ENCODE peak calls at places on chromosomes 3 and 15, in four cellular contexts. K is foreskin fibroblast, H is HCT116, G is ovary. F is an unnamed sample.

GRCh38 chr3:36905545-36905944 is 39.3 kb downstream of the TRANK1 start:
- DNase-seq in K (no peak), H (no peak), G (no peak), F (no peak)

GRCh38 chr15:20349774-20350498 is 191.7 kb downstream of the GOLGA6L6 start:
- DNase-seq in G (peak; percentile 36), K (no peak), H (no peak), F (no peak)

GRCh38 chr3:62873672-62874397 is 1.4 kb downstream of the CADPS start:
- DNase-seq in G (peak; percentile 48), K (no peak), H (no peak), F (no peak)

GRCh38 chr3:111047053-111047452 is 24.6 kb upstream of the NECTIN3 start:
- DNase-seq in H (no peak), G (no peak), K (no peak), F (no peak)

GRCh38 chr3:180679178-180680096 is at the start of gene CCDC39:
- DNase-seq in H (peak; percentile 23), K (peak; percentile 48), G (peak; percentile 79), F (peak; percentile 71)

GRCh38 chr15:77130315-77130930 is 59.5 kb upstream of the TSPAN3 start:
- DNase-seq in K (no peak), G (no peak), H (no peak), F (no peak)

GRCh38 chr15:74891469-74891868 is 1.6 kb downstream of the MPI start:
- DNase-seq in H (no peak), K (no peak), G (no peak), F (no peak)

GRCh38 chr3:121431717-121432517 is 113.9 kb downstream of the POLQ start:
- DNase-seq in H (no peak), K (peak; percentile 34), G (no peak), F (peak; percentile 76)

GRCh38 chr15:38895326-38896282 is 331.0 kb upstream of the RASGRP1 start:
- DNase-seq in G (no peak), H (no peak), K (peak; percentile 74), F (peak; percentile 75)

GRCh38 chr15:90960316-90961091 is 5.8 kb downstream of the RCCD1 start:
- DNase-seq in K (no peak), H (no peak), G (no peak), F (no peak)

GRCh38 chr15:55319537-55320325 is 709 bp downstream of the PIGB start:
- DNase-seq in G (no peak), H (no peak), K (peak; percentile 14), F (peak; percentile 35)

GRCh38 chr3:170961616-170962400 is 53.4 kb upstream of the EIF5A2 start:
- DNase-seq in K (peak; percentile 11), H (peak; percentile 34), G (no peak), F (peak; percentile 62)

GRCh38 chr3:152826476-152826875 is 8.5 kb upstream of the P2RY1 start:
- DNase-seq in H (no peak), G (no peak), K (no peak), F (no peak)

GRCh38 chr15:50168778-50169411 is 13.1 kb upstream of the SLC27A2 start:
- DNase-seq in G (no peak), K (no peak), H (no peak), F (no peak)

GRCh38 chr15:90306560-90306959 is 41.1 kb downstream of the NGRN start:
- DNase-seq in G (no peak), H (no peak), K (no peak), F (no peak)

GRCh38 chr3:42979044-42979962 is at the start of gene GASK1A:
- DNase-seq in G (peak; percentile 80), H (no peak), K (no peak), F (peak; percentile 3)

GRCh38 chr3:188697127-188697526 is 474.6 kb upstream of the TPRG1 start:
- DNase-seq in G (no peak), H (no peak), K (no peak), F (no peak)

GRCh38 chr3:172512363-172512762 is 10.9 kb downstream of the TNFSF10 start:
- DNase-seq in K (no peak), H (no peak), G (no peak), F (peak; percentile 27)

GRCh38 chr15:93200448-93201226 is 111.6 kb upstream of the RGMA start:
- DNase-seq in H (no peak), G (peak; percentile 47), K (no peak), F (no peak)

GRCh38 chr3:196127308-196128040 is 45.6 kb upstream of the TFRC start:
- DNase-seq in K (no peak), H (no peak), G (no peak), F (no peak)

GRCh38 chr3:116059421-116060096 is 385.7 kb downstream of the LSAMP start:
- DNase-seq in K (peak; percentile 85), G (no peak), H (peak; percentile 82), F (peak; percentile 97)

GRCh38 chr3:11136871-11137626 is 17.2 kb upstream of the HRH1 start:
- DNase-seq in G (peak; percentile 50), H (peak; percentile 100), K (peak; percentile 99), F (peak; percentile 100)

GRCh38 chr3:122739172-122739571 is 54.5 kb downstream of the HSPBAP1 start:
- DNase-seq in G (no peak), H (no peak), K (no peak), F (no peak)

GRCh38 chr3:37123292-37123691 is 51.1 kb downstream of the LRRFIP2 start:
- DNase-seq in H (no peak), K (no peak), G (no peak), F (no peak)

GRCh38 chr15:64096486-64097431 is 977 bp downstream of the SNX1 start:
- DNase-seq in H (no peak), K (no peak), G (no peak), F (peak; percentile 32)

GRCh38 chr3:131688370-131688769 is 185.6 kb upstream of the MRPL3 start:
- DNase-seq in K (no peak), G (no peak), H (no peak), F (peak; percentile 51)

GRCh38 chr3:48565591-48566400 is 2.2 kb upstream of the UCN2 start:
- DNase-seq in H (peak; percentile 21), G (no peak), K (peak; percentile 74), F (peak; percentile 78)

GRCh38 chr3:142489572-142490323 is 41.9 kb upstream of the XRN1 start:
- DNase-seq in K (no peak), G (no peak), H (no peak), F (no peak)

GRCh38 chr15:47184003-47184404 is 533.3 kb upstream of the SEMA6D start:
- DNase-seq in H (no peak), K (peak; percentile 29), G (peak; percentile 31), F (no peak)

GRCh38 chr15:47186071-47186470 is 531.2 kb upstream of the SEMA6D start:
- DNase-seq in G (no peak), K (no peak), H (no peak), F (no peak)

GRCh38 chr15:47182818-47183217 is 534.5 kb upstream of the SEMA6D start:
- DNase-seq in H (no peak), K (no peak), G (no peak), F (no peak)

GRCh38 chr15:47184405-47185221 is 532.7 kb upstream of the SEMA6D start:
- DNase-seq in K (peak; percentile 25), H (no peak), G (peak; percentile 33), F (peak; percentile 39)

GRCh38 chr15:47185222-47185800 is 532.0 kb upstream of the SEMA6D start:
- DNase-seq in G (no peak), K (no peak), H (no peak), F (no peak)
- H3K4me3 ChIP-seq in G (no peak overlapping the region), K (peak overlapping the region; percentile 48), H (no peak overlapping the region), F (peak overlapping the region; percentile 56)

DNA sequence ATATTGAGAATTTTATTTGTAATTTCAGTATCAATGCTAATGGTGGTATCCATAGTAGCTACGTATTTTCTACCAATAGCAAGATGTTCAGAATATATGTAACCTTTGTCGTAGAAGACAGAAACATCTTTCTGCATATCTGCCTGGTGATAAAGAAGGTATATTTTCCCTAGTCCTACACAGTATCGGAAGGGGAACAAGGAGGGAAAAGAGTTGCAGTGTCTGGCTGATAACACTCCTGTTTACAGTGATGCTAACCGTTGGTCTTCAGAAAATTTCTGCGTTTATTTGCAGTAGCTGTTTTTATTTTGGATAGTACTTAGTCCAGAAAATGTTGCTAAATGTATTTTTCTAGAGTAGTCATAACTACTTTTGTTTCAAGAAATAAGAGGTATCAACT is 25.2 kb downstream of the TSC22D2 start:
- DNase-seq in K (no peak), G (no peak), H (no peak), F (no peak)
- TF ChIP-seq CTCF in K (no peak), G (no peak), H (no peak), F (no peak)

DNA sequence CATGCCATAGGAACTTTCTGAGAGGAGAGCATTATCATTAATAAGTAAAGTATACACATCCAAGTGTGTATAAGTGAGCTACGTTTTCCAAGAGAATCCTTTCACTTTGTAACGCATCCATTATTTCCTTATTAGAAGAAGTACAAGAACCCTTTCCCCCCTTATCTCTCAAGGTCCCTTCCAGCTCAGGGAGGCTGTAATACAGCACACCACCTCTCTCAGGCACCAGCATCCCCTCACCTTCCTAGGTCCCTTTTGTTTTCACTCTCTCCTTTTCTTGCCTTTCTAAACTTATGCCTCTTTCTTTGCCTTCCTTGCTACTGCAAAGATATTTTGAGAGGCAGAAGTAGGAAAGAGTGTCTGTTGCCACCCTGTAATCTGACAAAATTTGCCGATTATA is 446.0 kb downstream of the GRM7 start:
- DNase-seq in G (no peak), K (no peak), H (no peak), F (no peak)
- H3K4me3 ChIP-seq in G (no peak overlapping the region), K (no peak overlapping the region), H (no peak overlapping the region), F (no peak overlapping the region)

GRCh38 chr15:58174709-58175108 is 36.5 kb downstream of the AQP9 start:
- DNase-seq in H (no peak), K (no peak), G (no peak), F (no peak)
- TF ChIP-seq CTCF in H (no peak), K (no peak), G (no peak), F (no peak)

GRCh38 chr15:29671308-29671981 is 150.8 kb downstream of the TJP1 start:
- DNase-seq in G (no peak), K (peak; percentile 34), H (no peak), F (peak; percentile 91)
- H3K4me3 ChIP-seq in G (no peak overlapping the region), K (no peak overlapping the region), H (no peak overlapping the region), F (no peak overlapping the region)

GRCh38 chr3:165195628-165196576 is at the start of gene SLITRK3:
- DNase-seq in G (no peak), K (no peak), H (no peak), F (no peak)

GRCh38 chr3:165193392-165194268 is 2.6 kb downstream of the SLITRK3 start:
- DNase-seq in K (no peak), G (no peak), H (no peak), F (no peak)

GRCh38 chr3:165196577-165197561 is 685 bp upstream of the SLITRK3 start:
- DNase-seq in H (no peak), G (no peak), K (no peak), F (no peak)

GRCh38 chr3:165194477-165195135 is 1.6 kb downstream of the SLITRK3 start:
- DNase-seq in H (no peak), G (no peak), K (no peak), F (no peak)

GRCh38 chr3:165195226-165195625 is 958 bp downstream of the SLITRK3 start:
- DNase-seq in G (no peak), H (no peak), K (no peak), F (no peak)
- TF ChIP-seq CTCF in G (no peak), H (no peak), K (no peak), F (no peak)

DNA sequence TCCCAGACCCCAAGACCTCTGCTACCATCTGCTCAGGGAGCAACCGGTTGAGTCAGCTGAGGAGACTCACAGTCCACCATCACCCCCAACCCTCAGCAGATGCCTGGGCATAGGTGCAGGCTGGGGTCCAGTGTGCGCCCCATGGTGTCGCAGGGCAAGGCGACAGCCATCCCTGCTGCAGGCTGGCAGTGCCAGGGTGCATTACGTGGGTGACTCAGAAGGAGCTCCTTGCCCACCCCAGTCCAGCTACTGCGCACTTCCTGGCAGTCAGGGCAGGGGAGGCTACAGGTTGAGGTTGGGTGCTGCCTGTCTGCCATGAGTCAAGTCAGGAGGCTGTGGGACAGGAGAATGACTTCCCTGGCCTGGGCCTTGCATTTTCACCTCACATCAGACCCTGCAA is 33.5 kb downstream of the RASGRF1 start:
- DNase-seq in G (no peak), K (no peak), H (no peak), F (no peak)
- H3K4me3 ChIP-seq in G (no peak overlapping the region), K (no peak overlapping the region), H (no peak overlapping the region), F (no peak overlapping the region)